ENCODE peak calls at places on chromosomes 2 and 18, in eight cellular contexts. W is brain microvascular endothelial cell, Z is HT1080, P is kidney, S is T follicular helper cell, I is ELR, M is anterior cingulate cortex, A is PC-9. F is an unnamed sample.

GRCh38 chr2:66240284-66240683 is 194.6 kb upstream of the MEIS1 start:
- DNase-seq in W (no peak), Z (no peak), P (no peak), S (no peak), I (no peak), M (no peak), A (no peak), F (no peak)

GRCh38 chr2:235568431-235568830 is 74.6 kb downstream of the AGAP1 start:
- DNase-seq in W (no peak), Z (no peak), P (peak), S (no peak), I (peak), M (no peak), A (no peak), F (no peak)

GRCh38 chr2:118021361-118021760 is 7.5 kb upstream of the CCDC93 start:
- DNase-seq in W (no peak), Z (no peak), P (no peak), S (no peak), I (no peak), M (no peak), A (no peak), F (no peak)

GRCh38 chr2:19114754-19115231 is 243.6 kb downstream of the OSR1 start:
- DNase-seq in W (peak), Z (peak), P (no peak), S (no peak), I (peak), M (no peak), A (no peak), F (no peak)

GRCh38 chr18:55289048-55289447 is 298.9 kb downstream of the TCF4 start:
- DNase-seq in W (no peak), Z (no peak), P (no peak), S (no peak), I (no peak), M (no peak), A (no peak), F (no peak)

GRCh38 chr2:230225486-230225885 is at the start of gene SP140:
- DNase-seq in W (no peak), Z (no peak), P (peak), S (peak), I (no peak), M (no peak), A (no peak), F (no peak)

GRCh38 chr18:6413554-6414117 is 1.1 kb downstream of the L3MBTL4 start:
- DNase-seq in W (no peak), Z (no peak), P (no peak), S (no peak), I (no peak), M (no peak), A (no peak), F (no peak)

GRCh38 chr2:176087330-176088047 is 3.7 kb upstream of the EVX2 start:
- DNase-seq in W (no peak), Z (no peak), P (no peak), S (no peak), I (no peak), M (no peak), A (no peak), F (no peak)

GRCh38 chr18:42338683-42339082 is 383.6 kb downstream of the PIK3C3 start:
- DNase-seq in W (no peak), Z (no peak), P (no peak), S (no peak), I (no peak), M (no peak), A (no peak), F (no peak)

GRCh38 chr2:166112193-166112605 is 15.6 kb downstream of the SCN1A start:
- DNase-seq in W (no peak), Z (peak), P (no peak), S (no peak), I (peak), M (no peak), A (no peak), F (no peak)